ENCODE peak calls at places on chromosomes 4 and X, in nine cellular contexts. Q, D, B, A, T, S, K, G and J are unnamed samples.

GRCh38 chrX:45907776-45908175 is 637.4 kb downstream of the ZNF674 start:
- DNase-seq in D (no peak), G (no peak), T (no peak), A (no peak), Q (no peak), B (no peak), S (no peak), K (no peak), J (no peak)

GRCh38 chr4:73589887-73590801 is 30.1 kb downstream of the RASSF6 start:
- DNase-seq in A (no peak), K (no peak), G (no peak), S (peak), T (peak), B (no peak), Q (no peak), D (no peak), J (no peak)

GRCh38 chr4:168440442-168441264 is 39.6 kb downstream of the DDX60L start:
- DNase-seq in D (no peak), S (no peak), T (peak), B (peak), A (no peak), G (no peak), Q (no peak), K (no peak), J (no peak)

GRCh38 chrX:68084765-68085164 is 348.5 kb downstream of the OPHN1 start:
- DNase-seq in B (no peak), K (no peak), S (no peak), T (peak), A (no peak), G (no peak), D (no peak), Q (no peak), J (no peak)

GRCh38 chr4:8651661-8652180 is 59.2 kb downstream of the CPZ start:
- DNase-seq in D (no peak), A (no peak), Q (no peak), B (no peak), K (no peak), T (no peak), G (no peak), S (no peak), J (no peak)

GRCh38 chr4:153904011-153904410 is 115.1 kb upstream of the SFRP2 start:
- DNase-seq in B (no peak), Q (no peak), A (no peak), T (no peak), D (no peak), K (no peak), S (no peak), G (no peak), J (no peak)

GRCh38 chr4:3210467-3210866 is 38.5 kb upstream of the MSANTD1 start:
- DNase-seq in G (no peak), Q (no peak), T (no peak), D (no peak), K (no peak), A (no peak), B (no peak), S (no peak), J (peak)

GRCh38 chr4:95181446-95182306 is 367.1 kb downstream of the UNC5C start:
- DNase-seq in G (peak), S (no peak), T (no peak), A (no peak), K (no peak), B (no peak), Q (no peak), D (no peak), J (no peak)

GRCh38 chr4:168877779-168878491 is 132.1 kb downstream of the CBR4 start:
- DNase-seq in B (no peak), Q (peak), A (peak), G (no peak), D (no peak), T (no peak), K (peak), S (no peak), J (no peak)

GRCh38 chr4:5751918-5752802 is 41.2 kb downstream of the EVC start:
- DNase-seq in D (no peak), Q (no peak), A (no peak), T (no peak), B (no peak), S (no peak), K (no peak), G (no peak), J (peak)

GRCh38 chr4:118270492-118270891 is 82.3 kb downstream of the PRSS12 start:
- DNase-seq in B (peak), S (peak), D (no peak), Q (peak), A (no peak), K (no peak), T (peak), G (no peak), J (no peak)

GRCh38 chr4:43607400-43607799 is 714.9 kb downstream of the GRXCR1 start:
- DNase-seq in B (no peak), T (no peak), S (no peak), G (no peak), A (no peak), D (no peak), Q (no peak), K (no peak), J (no peak)

GRCh38 chr4:31068257-31069075 is 348.3 kb downstream of the PCDH7 start:
- DNase-seq in A (no peak), Q (no peak), G (no peak), K (no peak), T (no peak), S (no peak), B (no peak), D (no peak), J (no peak)

GRCh38 chr4:162560073-162560472 is 396.3 kb upstream of the FSTL5 start:
- DNase-seq in K (no peak), B (no peak), D (no peak), S (no peak), G (no peak), T (peak), Q (no peak), A (no peak), J (no peak)

GRCh38 chr4:166422475-166422874 is 549.4 kb downstream of the TLL1 start:
- DNase-seq in S (no peak), G (no peak), Q (no peak), A (no peak), B (no peak), K (no peak), D (no peak), T (peak), J (no peak)

GRCh38 chr4:105605493-105605892 is 53.1 kb downstream of the ARHGEF38 start:
- DNase-seq in S (peak), K (no peak), Q (no peak), D (no peak), B (no peak), A (no peak), G (no peak), T (peak), J (no peak)

GRCh38 chr4:56181140-56181950 is 205.9 kb downstream of the AASDH start:
- DNase-seq in Q (no peak), S (no peak), B (no peak), D (no peak), T (peak), G (no peak), A (no peak), K (no peak), J (no peak)

GRCh38 chrX:79524642-79525041 is 157.5 kb upstream of the ITM2A start:
- DNase-seq in D (no peak), A (no peak), S (no peak), B (peak), G (no peak), K (no peak), Q (no peak), T (peak), J (no peak)

GRCh38 chr4:160835789-160836188 is 1328.0 kb downstream of the FSTL5 start:
- DNase-seq in A (no peak), D (no peak), G (no peak), S (no peak), B (peak), Q (no peak), K (no peak), T (peak), J (no peak)

GRCh38 chr4:105808459-105809041 is 86.7 kb upstream of the NPNT start:
- DNase-seq in T (peak), D (no peak), Q (no peak), G (no peak), B (peak), S (no peak), A (no peak), K (no peak), J (no peak)

GRCh38 chrX:113802837-113803236 is 781.0 kb upstream of the HTR2C start:
- DNase-seq in T (no peak), A (no peak), G (no peak), D (no peak), Q (no peak), B (peak), S (no peak), K (no peak), J (no peak)

GRCh38 chr4:73764513-73764912 is 24.1 kb downstream of the CXCL8 start:
- DNase-seq in Q (no peak), T (peak), K (no peak), B (no peak), A (no peak), S (no peak), D (no peak), G (no peak), J (no peak)

GRCh38 chr4:141587897-141588296 is 48.5 kb upstream of the IL15 start:
- DNase-seq in Q (no peak), T (peak), D (no peak), B (no peak), K (no peak), G (no peak), A (no peak), S (no peak), J (no peak)

GRCh38 chrX:46967547-46967946 is 55.3 kb downstream of the JADE3 start:
- DNase-seq in G (no peak), B (no peak), K (no peak), D (no peak), Q (no peak), S (no peak), A (no peak), T (no peak), J (no peak)